ENCODE peak calls at places on chromosomes 13 and 19, in six cellular contexts. C is HCT116, Y is heart right ventricle, Q is H1, E is PC-3, K is ovary. Z is an unnamed sample.

GRCh38 chr13:62014299-62014698 is 598.6 kb upstream of the PCDH20 start:
- DNase-seq in E (peak; percentile 54), Q (no peak), Y (no peak), K (no peak), C (peak; percentile 24), Z (no peak)

GRCh38 chr19:16338470-16339360 is 14.1 kb downstream of the KLF2 start:
- DNase-seq in Q (no peak), E (peak; percentile 91), Y (no peak), C (peak; percentile 56), K (peak; percentile 60), Z (no peak)

GRCh38 chr19:18173572-18174294 is at the start of gene IFI30:
- DNase-seq in Y (peak; percentile 65), K (peak; percentile 84), E (peak; percentile 53), Q (peak; percentile 84), C (no peak), Z (peak; percentile 55)

GRCh38 chr19:47541507-47541906 is 26.6 kb upstream of the NAPA start:
- DNase-seq in Y (no peak), Q (no peak), K (no peak), C (no peak), E (no peak), Z (no peak)

GRCh38 chr13:79604752-79605151 is 123.8 kb downstream of the NDFIP2 start:
- DNase-seq in Y (no peak), C (no peak), E (no peak), Q (no peak), K (no peak), Z (no peak)

GRCh38 chr13:57748096-57748495 is 116.6 kb downstream of the PCDH17 start:
- DNase-seq in C (no peak), Y (no peak), Q (no peak), E (peak; percentile 6), K (no peak), Z (no peak)

GRCh38 chr19:13880059-13880672 is 3.2 kb downstream of the NANOS3 start:
- DNase-seq in Q (peak; percentile 100), Y (peak; percentile 97), C (peak; percentile 91), E (peak; percentile 99), K (peak; percentile 98), Z (peak; percentile 98)

GRCh38 chr13:26022538-26023292 is 29.1 kb downstream of the SHISA2 start:
- DNase-seq in E (peak; percentile 97), C (no peak), K (no peak), Q (peak; percentile 39), Y (peak; percentile 77), Z (no peak)

DNA sequence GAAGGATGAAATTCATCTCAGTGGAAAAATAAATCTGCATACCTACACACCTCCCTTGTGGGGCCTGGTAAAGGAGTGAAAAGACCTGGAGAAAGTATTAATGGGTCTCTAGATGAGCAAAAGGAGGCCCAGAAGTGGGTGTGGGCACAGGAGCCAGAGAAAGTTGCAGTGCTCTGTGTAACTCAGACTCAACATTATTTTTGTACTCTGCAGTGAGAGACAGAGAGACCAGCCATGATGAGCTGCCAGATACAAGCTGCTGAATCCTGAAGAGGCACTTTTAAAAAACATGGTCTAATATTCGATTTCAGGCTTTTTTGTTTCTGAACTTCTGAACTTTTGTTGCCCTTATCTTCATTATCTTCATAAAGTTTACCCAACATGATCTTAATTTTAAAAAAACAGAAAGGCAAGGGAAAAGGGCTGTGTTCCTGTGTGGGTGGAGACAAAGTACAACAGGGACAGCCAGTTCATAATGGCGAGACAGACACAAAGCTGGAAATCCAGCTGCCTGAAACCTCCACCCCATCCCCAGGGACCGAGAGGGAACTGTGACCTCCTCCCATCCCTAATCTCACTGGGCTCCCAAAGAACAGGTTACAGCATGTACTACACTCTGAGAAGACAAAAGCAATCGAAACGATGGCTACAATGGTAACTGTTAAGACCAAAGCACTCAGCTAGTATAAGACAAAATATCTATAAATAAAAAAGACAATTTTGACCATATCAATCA is 77.2 kb downstream of the KLF12 start:
- DNase-seq in E (no peak), K (peak; percentile 37), Y (peak; percentile 82), Q (no peak), C (no peak), Z (no peak)
- H3K27ac ChIP-seq in E (no peak overlapping the region), K (peak overlapping the region; percentile 3), Y (peak overlapping the region; percentile 75), Q (no peak overlapping the region), C (no peak overlapping the region), Z (no peak overlapping the region)

DNA sequence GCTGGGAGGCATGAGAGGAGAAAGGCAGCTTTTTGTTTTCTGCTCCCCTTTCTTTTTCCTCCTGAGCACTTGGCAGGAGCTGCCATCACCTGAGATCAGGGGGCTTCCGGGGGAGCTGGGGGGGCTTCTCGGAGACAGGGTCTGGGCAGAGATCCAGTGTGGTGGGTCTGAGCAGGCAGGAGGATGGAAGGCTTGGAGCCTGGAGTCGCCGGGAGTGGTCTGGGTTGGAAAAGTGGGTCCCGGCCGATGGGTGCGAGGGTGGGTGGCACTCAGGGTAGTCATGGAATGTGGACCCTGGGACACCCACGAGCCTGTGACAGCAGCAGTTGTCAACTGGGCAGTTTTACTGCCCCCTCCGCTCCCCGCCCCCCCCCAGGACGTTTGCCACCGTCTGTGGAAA is 2.2 kb upstream of the ADM5 start:
- DNase-seq in Q (no peak), Y (no peak), C (no peak), K (no peak), E (no peak), Z (no peak)
- H3K27ac ChIP-seq in Q (no peak overlapping the region), Y (peak overlapping the region; percentile 71), C (no peak overlapping the region), K (no peak overlapping the region), E (no peak overlapping the region), Z (no peak overlapping the region)

GRCh38 chr19:38617764-38618589 is at the start of gene MAP4K1:
- DNase-seq in Q (no peak), C (no peak), K (peak; percentile 51), E (no peak), Y (peak; percentile 40), Z (no peak)
- H3K27ac ChIP-seq in Q (peak within 1 kb of the TSS; percentile 78), C (peak within 1 kb of the TSS; percentile 76), K (no peak within 1 kb of the TSS), E (peak within 1 kb of the TSS; percentile 46), Y (peak within 1 kb of the TSS; percentile 92), Z (peak within 1 kb of the TSS; percentile 67)

GRCh38 chr13:24232037-24232436 is 71.5 kb downstream of the SPATA13 start:
- DNase-seq in K (no peak), E (peak; percentile 10), C (no peak), Y (no peak), Q (no peak), Z (no peak)
- H3K27ac ChIP-seq in K (no peak overlapping the region), E (no peak overlapping the region), C (no peak overlapping the region), Y (no peak overlapping the region), Q (no peak overlapping the region), Z (no peak overlapping the region)

DNA sequence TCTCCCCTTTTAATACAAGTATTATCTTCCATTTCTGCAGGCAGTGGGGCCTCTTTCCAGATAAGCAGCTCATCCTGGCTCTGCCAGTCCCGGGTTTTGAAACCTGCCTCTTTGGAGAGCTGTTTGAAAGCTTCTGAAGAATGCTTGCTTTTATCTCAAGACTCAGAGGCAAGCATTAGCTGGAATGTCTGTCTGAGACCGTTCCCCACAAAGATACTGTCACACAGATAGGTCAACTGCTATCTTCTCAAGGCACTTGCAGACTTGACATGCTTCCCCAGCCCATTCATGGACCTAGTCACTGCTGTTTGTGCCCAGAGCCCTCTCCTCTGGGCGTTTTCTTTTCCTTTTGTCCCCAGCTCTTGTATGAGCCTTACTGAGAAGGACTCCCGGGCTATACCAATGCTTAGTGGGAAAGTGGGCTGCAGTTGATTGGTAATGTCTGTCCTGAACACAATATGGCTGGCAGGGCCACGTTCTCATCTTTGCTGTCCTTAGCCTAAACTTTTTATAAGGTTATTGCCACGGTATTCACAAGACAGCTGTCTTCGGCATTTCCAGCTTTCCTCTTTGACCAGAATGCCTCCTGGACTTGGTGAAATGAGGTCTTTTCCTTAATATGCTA is 13.4 kb downstream of the SERP2 start:
- DNase-seq in E (no peak), K (no peak), C (no peak), Y (no peak), Q (no peak), Z (no peak)
- H3K27ac ChIP-seq in E (no peak overlapping the region), K (no peak overlapping the region), C (no peak overlapping the region), Y (no peak overlapping the region), Q (no peak overlapping the region), Z (no peak overlapping the region)

GRCh38 chr13:20401586-20401957 is 124.1 kb downstream of the CRYL1 start:
- DNase-seq in K (no peak), Y (no peak), E (no peak), C (no peak), Q (no peak), Z (no peak)
- H3K27ac ChIP-seq in K (no peak overlapping the region), Y (no peak overlapping the region), E (peak overlapping the region; percentile 83), C (no peak overlapping the region), Q (no peak overlapping the region), Z (no peak overlapping the region)

DNA sequence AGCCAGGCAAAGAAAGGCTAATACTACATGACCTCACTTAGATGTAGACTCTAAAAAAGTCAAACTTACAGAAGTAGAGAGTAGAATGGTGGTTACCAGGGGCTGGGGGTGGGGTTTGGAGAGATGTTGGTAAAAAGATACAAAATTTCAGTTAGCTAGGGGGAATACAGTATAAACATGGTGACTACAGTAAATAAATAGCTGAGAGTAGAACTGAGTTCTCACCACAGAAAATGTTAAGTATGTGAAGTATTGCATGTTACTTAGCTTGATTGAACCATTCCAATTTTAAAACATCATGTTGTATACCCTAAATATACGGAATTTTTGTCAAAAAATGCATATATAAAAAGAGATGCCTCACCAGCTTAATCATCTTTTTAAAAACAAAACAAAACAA is 67.5 kb upstream of the DOCK9 start:
- DNase-seq in Q (no peak), C (no peak), E (no peak), K (no peak), Y (no peak), Z (no peak)
- H3K27ac ChIP-seq in Q (no peak overlapping the region), C (no peak overlapping the region), E (no peak overlapping the region), K (no peak overlapping the region), Y (no peak overlapping the region), Z (no peak overlapping the region)

DNA sequence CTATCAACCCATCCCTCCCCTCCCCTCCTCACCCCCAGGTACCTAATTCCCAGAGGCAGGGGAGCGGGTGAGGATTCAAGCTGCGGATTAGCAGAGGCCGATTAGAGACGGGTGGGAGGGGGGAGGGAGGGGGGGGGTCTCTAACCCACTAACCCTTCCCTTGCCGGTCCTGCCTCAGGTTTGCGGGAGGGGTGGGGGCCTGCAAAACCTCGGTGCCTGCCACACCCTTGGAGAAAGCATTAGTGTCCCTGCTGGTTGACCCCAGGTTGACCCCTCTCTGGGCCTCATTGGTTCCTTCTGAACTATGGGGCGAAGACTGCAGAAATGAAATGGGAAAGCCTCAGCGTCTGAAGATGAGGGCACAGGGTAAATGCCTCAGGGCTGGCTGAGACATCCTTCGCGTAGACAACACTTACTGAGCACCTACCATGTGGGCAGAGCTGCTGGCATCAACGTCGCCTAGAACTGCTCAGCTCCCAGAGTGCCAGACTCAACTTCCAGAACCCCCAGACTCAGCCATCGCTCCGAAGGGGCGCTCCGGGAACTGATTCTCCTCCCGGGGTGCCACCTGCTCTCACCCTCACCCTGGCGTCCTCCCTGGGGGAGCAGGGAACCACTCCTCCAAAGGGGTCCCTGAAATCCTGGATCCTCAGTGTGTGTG is 8.5 kb upstream of the NFIC start:
- DNase-seq in Y (no peak), Q (no peak), C (no peak), K (no peak), E (no peak), Z (no peak)
- H3K27ac ChIP-seq in Y (peak overlapping the region; percentile 78), Q (no peak overlapping the region), C (peak overlapping the region; percentile 93), K (no peak overlapping the region), E (no peak overlapping the region), Z (peak overlapping the region; percentile 86)